ENCODE peak calls at places on chromosomes 7 and 10, in seven cellular contexts. One of them, this sample, is unnamed.

GRCh38 chr10:28432210-28432676 is 100.7 kb upstream of the WAC start:
- DNase-seq in nephron progenitor cell: peak; percentile 46
- DNase-seq in D721Med: peak; percentile 31
- DNase-seq in neural progenitor cell: peak; percentile 83
- DNase-seq in dorsolateral prefrontal cortex: no peak
- DNase-seq in brain microvascular endothelial cell: peak; percentile 52
- DNase-seq in astrocyte of the spinal cord: peak; percentile 65
- DNase-seq in this sample: peak; percentile 90

GRCh38 chr7:158228986-158229385 is 358.6 kb downstream of the PTPRN2 start:
- DNase-seq in dorsolateral prefrontal cortex: no peak
- DNase-seq in neural progenitor cell: peak; percentile 66
- DNase-seq in brain microvascular endothelial cell: no peak
- DNase-seq in D721Med: no peak
- DNase-seq in astrocyte of the spinal cord: no peak
- DNase-seq in nephron progenitor cell: no peak
- DNase-seq in this sample: peak; percentile 25

GRCh38 chr10:112715581-112715980 is 234.5 kb upstream of the TCF7L2 start:
- DNase-seq in brain microvascular endothelial cell: no peak
- DNase-seq in nephron progenitor cell: no peak
- DNase-seq in dorsolateral prefrontal cortex: no peak
- DNase-seq in astrocyte of the spinal cord: no peak
- DNase-seq in D721Med: no peak
- DNase-seq in neural progenitor cell: no peak
- DNase-seq in this sample: no peak

GRCh38 chr7:103317009-103317408 is 19.8 kb downstream of the PMPCB start:
- DNase-seq in astrocyte of the spinal cord: no peak
- DNase-seq in nephron progenitor cell: no peak
- DNase-seq in brain microvascular endothelial cell: no peak
- DNase-seq in neural progenitor cell: no peak
- DNase-seq in dorsolateral prefrontal cortex: no peak
- DNase-seq in D721Med: no peak
- DNase-seq in this sample: no peak

GRCh38 chr7:29610031-29610490 is 46.4 kb downstream of the PRR15 start:
- DNase-seq in dorsolateral prefrontal cortex: no peak
- DNase-seq in nephron progenitor cell: no peak
- DNase-seq in astrocyte of the spinal cord: no peak
- DNase-seq in brain microvascular endothelial cell: no peak
- DNase-seq in neural progenitor cell: no peak
- DNase-seq in D721Med: no peak
- DNase-seq in this sample: no peak

GRCh38 chr7:5528815-5529442 is 105.3 kb upstream of the TNRC18 start:
- DNase-seq in D721Med: no peak
- DNase-seq in neural progenitor cell: no peak
- DNase-seq in dorsolateral prefrontal cortex: no peak
- DNase-seq in brain microvascular endothelial cell: no peak
- DNase-seq in astrocyte of the spinal cord: no peak
- DNase-seq in nephron progenitor cell: no peak
- DNase-seq in this sample: no peak

GRCh38 chr10:16828731-16829175 is 11.5 kb upstream of the RSU1 start:
- DNase-seq in neural progenitor cell: no peak
- DNase-seq in dorsolateral prefrontal cortex: no peak
- DNase-seq in D721Med: no peak
- DNase-seq in brain microvascular endothelial cell: peak; percentile 94
- DNase-seq in nephron progenitor cell: no peak
- DNase-seq in astrocyte of the spinal cord: peak; percentile 87
- DNase-seq in this sample: no peak

GRCh38 chr10:964988-965417 is 23.2 kb upstream of the GTPBP4 start:
- DNase-seq in nephron progenitor cell: no peak
- DNase-seq in brain microvascular endothelial cell: no peak
- DNase-seq in D721Med: no peak
- DNase-seq in neural progenitor cell: no peak
- DNase-seq in astrocyte of the spinal cord: no peak
- DNase-seq in dorsolateral prefrontal cortex: no peak
- DNase-seq in this sample: no peak

GRCh38 chr7:156015237-156016020 is 203.2 kb upstream of the SHH start:
- DNase-seq in astrocyte of the spinal cord: no peak
- DNase-seq in brain microvascular endothelial cell: no peak
- DNase-seq in nephron progenitor cell: no peak
- DNase-seq in dorsolateral prefrontal cortex: peak; percentile 14
- DNase-seq in neural progenitor cell: no peak
- DNase-seq in D721Med: no peak
- DNase-seq in this sample: no peak

GRCh38 chr7:78924581-78924980 is 528.9 kb downstream of the MAGI2 start:
- DNase-seq in D721Med: no peak
- DNase-seq in brain microvascular endothelial cell: peak; percentile 20
- DNase-seq in dorsolateral prefrontal cortex: no peak
- DNase-seq in astrocyte of the spinal cord: peak; percentile 27
- DNase-seq in nephron progenitor cell: no peak
- DNase-seq in neural progenitor cell: peak; percentile 57
- DNase-seq in this sample: peak; percentile 71

GRCh38 chr7:38107486-38107893 is 70.6 kb upstream of the STARD3NL start:
- DNase-seq in D721Med: no peak
- DNase-seq in neural progenitor cell: peak; percentile 81
- DNase-seq in nephron progenitor cell: peak; percentile 76
- DNase-seq in dorsolateral prefrontal cortex: peak; percentile 62
- DNase-seq in astrocyte of the spinal cord: peak; percentile 63
- DNase-seq in brain microvascular endothelial cell: peak; percentile 55
- DNase-seq in this sample: peak; percentile 88

GRCh38 chr7:16301251-16301650 is 120.1 kb downstream of the CRPPA start:
- DNase-seq in D721Med: no peak
- DNase-seq in nephron progenitor cell: no peak
- DNase-seq in neural progenitor cell: no peak
- DNase-seq in brain microvascular endothelial cell: no peak
- DNase-seq in dorsolateral prefrontal cortex: no peak
- DNase-seq in astrocyte of the spinal cord: no peak
- DNase-seq in this sample: no peak

GRCh38 chr7:80902035-80902434 is 16.8 kb downstream of the SEMA3C start:
- DNase-seq in D721Med: no peak
- DNase-seq in dorsolateral prefrontal cortex: no peak
- DNase-seq in neural progenitor cell: no peak
- DNase-seq in nephron progenitor cell: no peak
- DNase-seq in brain microvascular endothelial cell: no peak
- DNase-seq in astrocyte of the spinal cord: no peak
- DNase-seq in this sample: no peak

GRCh38 chr7:122577449-122578003 is 121.4 kb downstream of the RNF133 start:
- DNase-seq in neural progenitor cell: no peak
- DNase-seq in brain microvascular endothelial cell: no peak
- DNase-seq in nephron progenitor cell: no peak
- DNase-seq in D721Med: no peak
- DNase-seq in dorsolateral prefrontal cortex: no peak
- DNase-seq in astrocyte of the spinal cord: no peak
- DNase-seq in this sample: no peak

GRCh38 chr7:130721486-130722277 is 12.3 kb downstream of the KLF14 start:
- DNase-seq in nephron progenitor cell: peak; percentile 73
- DNase-seq in neural progenitor cell: peak; percentile 86
- DNase-seq in brain microvascular endothelial cell: peak; percentile 85
- DNase-seq in astrocyte of the spinal cord: peak; percentile 74
- DNase-seq in dorsolateral prefrontal cortex: peak; percentile 84
- DNase-seq in D721Med: no peak
- DNase-seq in this sample: peak; percentile 81

GRCh38 chr7:66261941-66262340 is 56.8 kb downstream of the TPST1 start:
- DNase-seq in neural progenitor cell: no peak
- DNase-seq in astrocyte of the spinal cord: no peak
- DNase-seq in D721Med: no peak
- DNase-seq in nephron progenitor cell: no peak
- DNase-seq in dorsolateral prefrontal cortex: no peak
- DNase-seq in brain microvascular endothelial cell: no peak
- DNase-seq in this sample: no peak

GRCh38 chr7:27947581-27948278 is 207.8 kb downstream of the TAX1BP1 start:
- DNase-seq in D721Med: no peak
- DNase-seq in dorsolateral prefrontal cortex: peak; percentile 65
- DNase-seq in astrocyte of the spinal cord: peak; percentile 17
- DNase-seq in neural progenitor cell: no peak
- DNase-seq in brain microvascular endothelial cell: peak; percentile 46
- DNase-seq in nephron progenitor cell: peak; percentile 21
- DNase-seq in this sample: no peak

GRCh38 chr7:128845987-128846386 is 15.8 kb downstream of the FLNC start:
- DNase-seq in brain microvascular endothelial cell: no peak
- DNase-seq in neural progenitor cell: no peak
- DNase-seq in nephron progenitor cell: no peak
- DNase-seq in astrocyte of the spinal cord: no peak
- DNase-seq in D721Med: no peak
- DNase-seq in dorsolateral prefrontal cortex: no peak
- DNase-seq in this sample: no peak

GRCh38 chr7:118184392-118184899 is 482 bp downstream of the LSM8 start:
- DNase-seq in brain microvascular endothelial cell: no peak
- DNase-seq in astrocyte of the spinal cord: no peak
- DNase-seq in dorsolateral prefrontal cortex: no peak
- DNase-seq in neural progenitor cell: no peak
- DNase-seq in nephron progenitor cell: no peak
- DNase-seq in D721Med: no peak
- DNase-seq in this sample: no peak

GRCh38 chr7:142443614-142444013 is 185.8 kb upstream of the PRSS58 start:
- DNase-seq in nephron progenitor cell: no peak
- DNase-seq in neural progenitor cell: no peak
- DNase-seq in dorsolateral prefrontal cortex: no peak
- DNase-seq in brain microvascular endothelial cell: no peak
- DNase-seq in astrocyte of the spinal cord: no peak
- DNase-seq in D721Med: no peak
- DNase-seq in this sample: no peak

GRCh38 chr10:18554479-18554878 is 96.9 kb downstream of the NSUN6 start:
- DNase-seq in neural progenitor cell: no peak
- DNase-seq in dorsolateral prefrontal cortex: no peak
- DNase-seq in brain microvascular endothelial cell: no peak
- DNase-seq in astrocyte of the spinal cord: no peak
- DNase-seq in nephron progenitor cell: no peak
- DNase-seq in D721Med: no peak
- DNase-seq in this sample: peak; percentile 51

GRCh38 chr10:110013615-110014293 is 6.0 kb downstream of the ADD3 start:
- DNase-seq in astrocyte of the spinal cord: no peak
- DNase-seq in D721Med: no peak
- DNase-seq in dorsolateral prefrontal cortex: no peak
- DNase-seq in neural progenitor cell: no peak
- DNase-seq in brain microvascular endothelial cell: no peak
- DNase-seq in nephron progenitor cell: no peak
- DNase-seq in this sample: peak; percentile 55

DNA sequence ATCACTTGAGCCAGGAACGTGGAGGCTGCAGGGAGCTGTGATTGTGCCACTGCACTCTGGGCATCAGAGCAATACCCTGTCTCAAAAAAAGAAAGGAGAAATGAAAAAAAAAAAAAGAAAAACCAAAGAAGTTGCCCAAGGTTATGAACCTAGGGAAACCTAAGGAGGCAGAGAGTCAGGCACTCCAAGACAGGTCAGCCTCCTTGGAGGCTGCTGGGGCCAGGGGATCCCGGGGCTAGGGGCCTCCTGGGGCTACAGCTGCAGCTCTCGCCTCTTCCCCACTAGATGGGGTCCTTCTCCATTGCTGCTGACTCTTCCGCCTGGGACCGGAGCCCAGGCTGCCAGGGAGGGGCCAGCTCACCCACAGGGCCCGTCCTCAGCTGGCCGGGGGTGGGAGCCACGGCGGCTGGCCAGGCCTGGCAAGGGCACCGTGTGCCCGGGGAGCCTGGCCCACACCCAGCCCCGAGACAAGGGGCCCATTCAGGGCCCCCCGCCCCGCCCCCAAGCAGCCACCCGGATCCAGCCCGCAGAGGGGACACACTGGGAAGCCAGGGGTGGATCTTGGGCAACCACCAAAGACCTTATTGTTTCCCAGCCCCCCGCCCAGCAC is 1.7 kb upstream of the SPACDR start:
- DNase-seq in astrocyte of the spinal cord: peak; percentile 80
- DNase-seq in neural progenitor cell: peak; percentile 81
- DNase-seq in nephron progenitor cell: peak; percentile 51
- DNase-seq in D721Med: peak; percentile 82
- DNase-seq in brain microvascular endothelial cell: peak; percentile 45
- DNase-seq in dorsolateral prefrontal cortex: peak; percentile 87
- DNase-seq in this sample: peak; percentile 87
- TF ChIP-seq CTCF in astrocyte of the spinal cord: peak; percentile 86
- TF ChIP-seq CTCF in neural progenitor cell: peak; percentile 67
- TF ChIP-seq CTCF in nephron progenitor cell: peak; percentile 42
- TF ChIP-seq CTCF in D721Med: peak; percentile 43
- TF ChIP-seq CTCF in brain microvascular endothelial cell: peak; percentile 85
- TF ChIP-seq CTCF in dorsolateral prefrontal cortex: peak; percentile 88
- TF ChIP-seq CTCF in this sample: peak; percentile 48

DNA sequence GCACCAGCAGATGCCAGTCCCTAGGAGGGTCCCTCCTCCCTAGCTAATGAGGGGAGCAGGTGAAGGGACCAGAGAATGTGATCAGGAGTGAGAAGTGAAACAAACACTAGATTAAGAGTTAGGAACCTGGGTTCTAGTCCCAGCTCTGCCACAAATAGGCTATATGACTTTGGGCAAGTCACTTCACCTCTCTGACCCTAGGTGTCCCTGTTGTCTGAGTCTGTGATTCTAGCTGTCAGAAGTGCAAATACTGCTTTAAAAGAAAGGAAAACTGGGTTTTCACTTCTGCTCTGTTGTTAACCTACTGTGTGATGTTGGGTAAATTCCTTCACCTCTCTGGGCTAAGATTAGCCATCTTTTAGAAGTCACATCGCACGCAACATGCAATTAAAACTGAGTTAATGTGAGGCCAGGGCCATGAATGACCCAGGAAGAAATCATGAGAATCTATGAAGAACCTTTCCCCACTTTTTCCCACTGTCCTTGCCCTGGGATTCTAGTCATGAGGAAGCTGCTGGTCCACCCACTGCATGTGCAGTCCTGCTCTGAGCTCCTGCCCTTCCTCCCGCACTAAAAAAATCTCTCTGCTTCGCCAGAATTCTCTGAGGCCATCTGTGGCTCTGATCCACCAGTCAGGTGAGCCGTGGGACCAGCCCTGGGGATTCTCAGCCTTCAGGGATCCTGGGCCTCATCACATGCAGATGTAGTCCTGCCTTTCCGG is 181.8 kb downstream of the PLXNA4 start:
- DNase-seq in brain microvascular endothelial cell: no peak
- DNase-seq in neural progenitor cell: no peak
- DNase-seq in astrocyte of the spinal cord: no peak
- DNase-seq in nephron progenitor cell: no peak
- DNase-seq in dorsolateral prefrontal cortex: no peak
- DNase-seq in D721Med: no peak
- DNase-seq in this sample: peak; percentile 47
- TF ChIP-seq CTCF in brain microvascular endothelial cell: peak; percentile 31
- TF ChIP-seq CTCF in neural progenitor cell: peak; percentile 36
- TF ChIP-seq CTCF in astrocyte of the spinal cord: no peak
- TF ChIP-seq CTCF in nephron progenitor cell: no peak
- TF ChIP-seq CTCF in dorsolateral prefrontal cortex: no peak
- TF ChIP-seq CTCF in D721Med: peak; percentile 16
- TF ChIP-seq CTCF in this sample: peak; percentile 68

GRCh38 chr7:6553460-6554044 is 2.3 kb upstream of the GRID2IP start:
- DNase-seq in astrocyte of the spinal cord: no peak
- DNase-seq in brain microvascular endothelial cell: no peak
- DNase-seq in neural progenitor cell: no peak
- DNase-seq in D721Med: no peak
- DNase-seq in nephron progenitor cell: no peak
- DNase-seq in dorsolateral prefrontal cortex: no peak
- DNase-seq in this sample: peak; percentile 49
- TF ChIP-seq CTCF in astrocyte of the spinal cord: peak; percentile 4
- TF ChIP-seq CTCF in brain microvascular endothelial cell: peak; percentile 36
- TF ChIP-seq CTCF in neural progenitor cell: peak; percentile 16
- TF ChIP-seq CTCF in D721Med: peak; percentile 0
- TF ChIP-seq CTCF in nephron progenitor cell: no peak
- TF ChIP-seq CTCF in dorsolateral prefrontal cortex: no peak
- TF ChIP-seq CTCF in this sample: no peak

DNA sequence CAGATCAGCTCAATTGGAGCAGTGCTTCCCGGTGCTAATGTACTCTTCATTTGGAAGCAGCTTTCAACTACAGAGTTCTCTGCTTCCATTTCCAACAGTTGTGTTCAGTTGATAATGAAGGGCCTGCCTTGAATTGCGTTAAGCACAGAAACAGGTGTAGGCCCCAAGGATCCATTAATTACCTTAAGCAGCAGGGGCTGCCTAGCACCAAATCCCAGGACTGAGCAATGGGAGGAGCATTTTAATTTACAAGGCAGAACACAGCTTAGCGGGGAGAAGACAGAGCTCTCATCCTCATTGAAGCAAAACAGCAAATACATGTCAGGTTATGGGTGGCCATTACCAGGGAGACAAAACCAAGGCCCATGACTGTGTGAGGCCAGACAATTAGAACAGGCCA is 349.6 kb downstream of the TFEC start:
- DNase-seq in brain microvascular endothelial cell: no peak
- DNase-seq in astrocyte of the spinal cord: no peak
- DNase-seq in nephron progenitor cell: peak; percentile 1
- DNase-seq in neural progenitor cell: peak; percentile 33
- DNase-seq in dorsolateral prefrontal cortex: no peak
- DNase-seq in D721Med: no peak
- DNase-seq in this sample: peak; percentile 17
- TF ChIP-seq CTCF in brain microvascular endothelial cell: no peak
- TF ChIP-seq CTCF in astrocyte of the spinal cord: no peak
- TF ChIP-seq CTCF in nephron progenitor cell: no peak
- TF ChIP-seq CTCF in neural progenitor cell: no peak
- TF ChIP-seq CTCF in dorsolateral prefrontal cortex: no peak
- TF ChIP-seq CTCF in D721Med: no peak
- TF ChIP-seq CTCF in this sample: no peak